ENCODE peak calls at places on chromosomes 12 and 14, in four cellular contexts. Z is BJ, F is body of pancreas, D is AG10803. P is an unnamed sample.

GRCh38 chr12:9334964-9335363 is 126.8 kb upstream of the PZP start:
- DNase-seq in Z (no peak), F (no peak), D (no peak), P (no peak)

GRCh38 chr14:99773496-99774203 is 19.6 kb upstream of the EML1 start:
- DNase-seq in Z (no peak), F (no peak), D (no peak), P (no peak)

GRCh38 chr12:91182664-91183455 is at the start of gene DCN:
- DNase-seq in Z (no peak), F (no peak), D (peak; percentile 55), P (no peak)

GRCh38 chr12:120800665-120801064 is 75.0 kb downstream of the ACADS start:
- DNase-seq in Z (no peak), F (no peak), D (no peak), P (no peak)

GRCh38 chr14:53767566-53767965 is 189.1 kb downstream of the BMP4 start:
- DNase-seq in Z (no peak), F (no peak), D (no peak), P (no peak)

GRCh38 chr14:75049731-75050201 is 1.5 kb downstream of the MLH3 start:
- DNase-seq in Z (no peak), F (no peak), D (peak; percentile 95), P (no peak)

GRCh38 chr14:89912667-89913211 is 41.8 kb downstream of the EFCAB11 start:
- DNase-seq in Z (peak; percentile 98), F (no peak), D (peak; percentile 99), P (no peak)

GRCh38 chr12:39272934-39273770 is 169.8 kb downstream of the KIF21A start:
- DNase-seq in Z (no peak), F (peak; percentile 25), D (peak; percentile 36), P (no peak)

GRCh38 chr14:73818821-73819220 is 32.8 kb upstream of the PTGR2 start:
- DNase-seq in Z (no peak), F (no peak), D (no peak), P (no peak)

GRCh38 chr12:92543359-92543758 is 159.4 kb upstream of the PLEKHG7 start:
- DNase-seq in Z (no peak), F (peak; percentile 71), D (no peak), P (no peak)

GRCh38 chr14:22898302-22898894 is 15.4 kb downstream of the REM2 start:
- DNase-seq in Z (peak; percentile 39), F (no peak), D (peak; percentile 77), P (no peak)

GRCh38 chr12:84842406-84843013 is 70.1 kb downstream of the SLC6A15 start:
- DNase-seq in Z (peak; percentile 15), F (no peak), D (peak; percentile 62), P (no peak)

GRCh38 chr12:23742574-23742973 is 206.9 kb downstream of the SOX5 start:
- DNase-seq in Z (no peak), F (no peak), D (no peak), P (no peak)

GRCh38 chr12:42118136-42118879 is 26.4 kb downstream of the GXYLT1 start:
- DNase-seq in Z (no peak), F (no peak), D (no peak), P (no peak)

GRCh38 chr12:57890191-57891120 is 43.9 kb upstream of the CTDSP2 start:
- DNase-seq in Z (no peak), F (no peak), D (peak; percentile 50), P (no peak)

GRCh38 chr12:14846042-14846587 is 2.8 kb upstream of the ART4 start:
- DNase-seq in Z (no peak), F (no peak), D (no peak), P (no peak)

GRCh38 chr14:92647499-92648279 is 100.7 kb downstream of the LGMN start:
- DNase-seq in Z (no peak), F (no peak), D (peak; percentile 83), P (no peak)

GRCh38 chr12:119366007-119366406 is 31.5 kb downstream of the CCDC60 start:
- DNase-seq in Z (no peak), F (no peak), D (no peak), P (no peak)

GRCh38 chr12:117180790-117181467 is 9.3 kb downstream of the FBXO21 start:
- DNase-seq in Z (no peak), F (no peak), D (no peak), P (no peak)

GRCh38 chr14:50062438-50063039 is 53.8 kb downstream of the VCPKMT start:
- DNase-seq in Z (no peak), F (peak; percentile 72), D (peak; percentile 67), P (no peak)

GRCh38 chr12:77685906-77686305 is 144.8 kb upstream of the NAV3 start:
- DNase-seq in Z (no peak), F (no peak), D (no peak), P (no peak)

GRCh38 chr14:87999282-87999681 is 5.7 kb upstream of the GPR65 start:
- DNase-seq in Z (no peak), F (no peak), D (no peak), P (no peak)

GRCh38 chr12:10363922-10364838 is 25.7 kb downstream of the KLRK1 start:
- DNase-seq in Z (no peak), F (peak; percentile 36), D (peak; percentile 47), P (peak; percentile 36)

GRCh38 chr12:65810036-65810435 is 14.2 kb upstream of the HMGA2 start:
- DNase-seq in Z (no peak), F (no peak), D (peak; percentile 85), P (no peak)

GRCh38 chr14:75450381-75451276 is 22.8 kb downstream of the JDP2 start:
- DNase-seq in Z (no peak), F (peak; percentile 97), D (no peak), P (no peak)

GRCh38 chr14:98594156-98594555 is 677.8 kb downstream of the BCL11B start:
- DNase-seq in Z (no peak), F (no peak), D (no peak), P (no peak)

GRCh38 chr12:96198970-96199369 is 4.8 kb downstream of the ELK3 start:
- DNase-seq in Z (peak; percentile 86), F (no peak), D (peak; percentile 94), P (no peak)

GRCh38 chr14:22410497-22410896 is 178.5 kb downstream of the DAD1 start:
- DNase-seq in Z (no peak), F (no peak), D (no peak), P (no peak)

GRCh38 chr12:107990325-107990724 is 138.8 kb upstream of the WSCD2 start:
- DNase-seq in Z (no peak), F (no peak), D (no peak), P (peak; percentile 12)

GRCh38 chr14:61147369-61147897 is 133.7 kb downstream of the TMEM30B start:
- DNase-seq in Z (no peak), F (no peak), D (no peak), P (no peak)

GRCh38 chr14:65958664-65959562 is 527.3 kb upstream of the CCDC196 start:
- DNase-seq in Z (no peak), F (no peak), D (peak; percentile 30), P (peak; percentile 8)

GRCh38 chr12:48788852-48789775 is at the start of gene ADCY6:
- DNase-seq in Z (no peak), F (peak; percentile 89), D (peak; percentile 62), P (no peak)

GRCh38 chr14:92632546-92633273 is 115.7 kb downstream of the LGMN start:
- DNase-seq in Z (no peak), F (no peak), D (no peak), P (no peak)

GRCh38 chr12:117441751-117442150 is 80.3 kb upstream of the NOS1 start:
- DNase-seq in Z (no peak), F (peak; percentile 61), D (peak; percentile 80), P (no peak)

GRCh38 chr12:109264095-109264942 is 44.8 kb downstream of the FOXN4 start:
- DNase-seq in Z (no peak), F (peak; percentile 68), D (peak; percentile 40), P (peak; percentile 24)
- TF ChIP-seq CTCF in Z (peak; percentile 83), F (peak; percentile 62), D (peak; percentile 68), P (peak; percentile 88)

GRCh38 chr12:31732926-31733548 is 4.2 kb upstream of the AMN1 start:
- DNase-seq in Z (peak; percentile 34), F (peak; percentile 30), D (peak; percentile 75), P (no peak)
- H3K4me3 ChIP-seq in Z (no peak overlapping the region), F (no peak overlapping the region), D (no peak overlapping the region), P (no peak overlapping the region)

GRCh38 chr14:59130472-59130871 is 58.0 kb upstream of the DAAM1 start:
- DNase-seq in Z (no peak), F (no peak), D (no peak), P (no peak)

GRCh38 chr14:59134307-59134706 is 54.2 kb upstream of the DAAM1 start:
- DNase-seq in Z (no peak), F (no peak), D (no peak), P (no peak)

GRCh38 chr14:59131926-59132763 is 56.3 kb upstream of the DAAM1 start:
- DNase-seq in Z (no peak), F (no peak), D (no peak), P (no peak)

GRCh38 chr14:59133709-59134108 is 54.8 kb upstream of the DAAM1 start:
- DNase-seq in Z (no peak), F (no peak), D (no peak), P (no peak)

GRCh38 chr14:59133202-59133601 is 55.3 kb upstream of the DAAM1 start:
- DNase-seq in Z (no peak), F (no peak), D (no peak), P (no peak)
- TF ChIP-seq CTCF in Z (no peak), F (no peak), D (peak; percentile 6), P (no peak)

GRCh38 chr12:116125981-116126566 is 151.4 kb downstream of the MED13L start:
- DNase-seq in Z (no peak), F (no peak), D (peak; percentile 39), P (no peak)

GRCh38 chr12:116122639-116123038 is 154.9 kb downstream of the MED13L start:
- DNase-seq in Z (no peak), F (no peak), D (no peak), P (no peak)

GRCh38 chr12:116123511-116124258 is 153.8 kb downstream of the MED13L start:
- DNase-seq in Z (no peak), F (no peak), D (peak; percentile 65), P (peak; percentile 29)

GRCh38 chr12:116125084-116125483 is 152.4 kb downstream of the MED13L start:
- DNase-seq in Z (no peak), F (no peak), D (no peak), P (no peak)

GRCh38 chr12:116121453-116121871 is 156.0 kb downstream of the MED13L start:
- DNase-seq in Z (no peak), F (no peak), D (peak; percentile 42), P (no peak)
- H3K4me3 ChIP-seq in Z (no peak overlapping the region), F (no peak overlapping the region), D (no peak overlapping the region), P (no peak overlapping the region)

GRCh38 chr14:56120091-56120632 is 2.0 kb downstream of the PELI2 start:
- DNase-seq in Z (no peak), F (peak; percentile 48), D (peak; percentile 54), P (no peak)
- TF ChIP-seq CTCF in Z (peak; percentile 11), F (peak; percentile 25), D (peak; percentile 31), P (no peak)

DNA sequence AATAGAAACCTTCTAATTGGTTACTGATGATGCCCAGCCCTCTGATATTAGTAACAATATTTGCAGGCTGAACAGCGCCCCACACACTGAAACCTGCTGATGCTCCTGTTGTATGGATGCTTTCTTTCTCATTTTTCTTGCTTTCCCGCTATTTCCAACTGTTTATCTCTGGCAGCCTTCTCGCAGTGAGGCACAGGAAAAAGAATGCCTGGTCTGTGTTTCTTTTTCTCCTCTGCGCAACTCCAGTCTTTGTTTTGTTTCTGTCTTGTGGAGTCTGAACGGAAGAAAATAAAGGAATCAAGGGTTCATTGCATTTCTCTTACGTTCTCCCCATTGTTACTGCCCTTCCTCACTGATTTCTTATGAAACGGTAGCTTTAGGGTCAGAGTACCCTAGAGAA is 451.2 kb downstream of the EGLN3 start:
- DNase-seq in Z (no peak), F (no peak), D (no peak), P (no peak)
- H3K4me3 ChIP-seq in Z (no peak overlapping the region), F (no peak overlapping the region), D (no peak overlapping the region), P (no peak overlapping the region)

P was measured in GM12864.